ENCODE peak calls at places on chromosomes 5 and 9, in eight cellular contexts. Z, R, P, S, U, D, Y and W are unnamed samples.

GRCh38 chr5:119453045-119453383 is 717 bp downstream of the HSD17B4 start:
- DNase-seq in R (no peak), P (no peak), Z (no peak), S (peak; percentile 38), U (no peak), D (no peak), Y (no peak), W (peak; percentile 66)

GRCh38 chr5:124124711-124125229 is 612.8 kb downstream of the CSNK1G3 start:
- DNase-seq in U (no peak), P (no peak), R (no peak), D (peak; percentile 13), S (peak; percentile 0), Y (no peak), Z (no peak), W (no peak)

GRCh38 chr5:35438288-35438687 is 179.4 kb upstream of the SPEF2 start:
- DNase-seq in U (no peak), D (no peak), P (no peak), S (no peak), Y (no peak), R (no peak), Z (no peak), W (no peak)

GRCh38 chr5:98341038-98341710 is 432.3 kb upstream of the RGMB start:
- DNase-seq in R (no peak), S (peak; percentile 99), P (no peak), D (peak; percentile 77), U (no peak), Z (no peak), Y (no peak), W (peak; percentile 94)

GRCh38 chr5:130138406-130139060 is 234.3 kb downstream of the CHSY3 start:
- DNase-seq in P (no peak), Z (no peak), D (no peak), R (no peak), S (no peak), U (no peak), Y (no peak), W (peak; percentile 69)

GRCh38 chr9:19371942-19372341 is 8.1 kb downstream of the RPS6 start:
- DNase-seq in Y (no peak), S (no peak), R (no peak), U (no peak), Z (no peak), D (no peak), P (no peak), W (no peak)

GRCh38 chr5:148858547-148858946 is 32.1 kb downstream of the ADRB2 start:
- DNase-seq in U (no peak), R (no peak), S (no peak), P (no peak), Z (no peak), D (no peak), Y (no peak), W (no peak)

GRCh38 chr5:43514471-43514815 is 505 bp downstream of the C5orf34 start:
- DNase-seq in S (peak; percentile 87), P (no peak), U (no peak), Y (no peak), D (peak; percentile 94), Z (no peak), R (no peak), W (peak; percentile 71)

GRCh38 chr9:99127372-99128132 is 22.6 kb downstream of the TGFBR1 start:
- DNase-seq in S (peak; percentile 82), U (no peak), P (no peak), Z (no peak), Y (no peak), R (no peak), D (no peak), W (peak; percentile 65)

GRCh38 chr5:126857472-126858410 is 80.8 kb downstream of the LMNB1 start:
- DNase-seq in S (peak; percentile 35), U (no peak), P (no peak), Z (no peak), Y (no peak), R (no peak), D (peak; percentile 87), W (peak; percentile 60)

GRCh38 chr5:137051165-137051564 is 448.0 kb downstream of the SPOCK1 start:
- DNase-seq in D (peak; percentile 85), Z (no peak), Y (no peak), U (no peak), S (peak; percentile 11), P (no peak), R (no peak), W (peak; percentile 46)
- TF ChIP-seq CTCF in D (peak; percentile 20), Z (no peak), Y (no peak), U (peak; percentile 23), S (peak; percentile 49), P (peak; percentile 39), R (peak; percentile 60), W (peak; percentile 52)

DNA sequence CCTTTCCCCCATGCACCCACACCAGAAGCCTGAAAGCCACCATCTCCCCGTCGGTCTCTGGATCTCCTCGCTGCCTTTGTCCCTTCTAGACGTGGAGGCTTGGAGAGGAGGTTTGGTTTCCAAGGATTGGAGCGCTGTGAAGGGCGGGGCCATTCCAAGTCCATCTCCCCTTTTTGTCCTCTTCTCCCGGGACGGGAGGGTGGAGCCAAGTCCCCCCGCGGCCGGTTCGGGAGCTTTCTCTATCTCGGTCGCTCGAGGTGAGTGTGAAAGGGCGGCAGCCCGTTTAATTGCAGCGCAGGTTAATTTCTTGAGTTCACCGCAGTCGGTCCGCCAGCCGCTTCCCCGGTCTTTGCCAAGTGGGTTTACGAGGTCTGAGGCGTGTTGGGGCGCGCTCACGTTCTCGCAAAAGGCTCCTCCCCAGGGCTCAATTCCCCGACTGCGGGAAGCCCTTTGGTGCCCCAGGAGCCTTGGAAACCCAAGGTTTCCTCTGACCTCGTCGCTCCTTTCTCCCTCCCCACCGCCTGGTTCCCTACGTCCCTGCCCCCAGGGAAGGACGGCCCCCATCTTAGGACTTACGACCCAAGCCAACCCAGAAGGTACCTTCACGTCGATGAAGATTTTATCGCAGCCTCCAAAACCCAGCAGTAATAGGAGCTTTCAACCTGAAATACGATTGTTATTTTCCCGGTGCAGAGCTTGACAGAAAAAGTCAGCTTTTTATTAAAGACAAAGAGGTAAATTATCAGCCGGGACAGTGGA is 2.8 kb upstream of the ZNF462 start:
- DNase-seq in Z (peak; percentile 34), D (no peak), R (peak; percentile 28), Y (no peak), S (no peak), P (peak; percentile 39), U (no peak), W (no peak)
- TF ChIP-seq CTCF in Z (no peak), D (no peak), R (no peak), Y (no peak), S (no peak), P (no peak), U (no peak), W (no peak)

GRCh38 chr5:103258368-103258956 is at the start of gene MACIR:
- DNase-seq in Y (peak; percentile 94), U (peak; percentile 74), S (peak; percentile 95), R (peak; percentile 98), D (peak; percentile 97), P (peak; percentile 92), Z (peak; percentile 97), W (peak; percentile 96)
- TF ChIP-seq CTCF in Y (no peak), U (peak; percentile 11), S (no peak), R (peak; percentile 36), D (no peak), P (no peak), Z (no peak), W (peak; percentile 1)

DNA sequence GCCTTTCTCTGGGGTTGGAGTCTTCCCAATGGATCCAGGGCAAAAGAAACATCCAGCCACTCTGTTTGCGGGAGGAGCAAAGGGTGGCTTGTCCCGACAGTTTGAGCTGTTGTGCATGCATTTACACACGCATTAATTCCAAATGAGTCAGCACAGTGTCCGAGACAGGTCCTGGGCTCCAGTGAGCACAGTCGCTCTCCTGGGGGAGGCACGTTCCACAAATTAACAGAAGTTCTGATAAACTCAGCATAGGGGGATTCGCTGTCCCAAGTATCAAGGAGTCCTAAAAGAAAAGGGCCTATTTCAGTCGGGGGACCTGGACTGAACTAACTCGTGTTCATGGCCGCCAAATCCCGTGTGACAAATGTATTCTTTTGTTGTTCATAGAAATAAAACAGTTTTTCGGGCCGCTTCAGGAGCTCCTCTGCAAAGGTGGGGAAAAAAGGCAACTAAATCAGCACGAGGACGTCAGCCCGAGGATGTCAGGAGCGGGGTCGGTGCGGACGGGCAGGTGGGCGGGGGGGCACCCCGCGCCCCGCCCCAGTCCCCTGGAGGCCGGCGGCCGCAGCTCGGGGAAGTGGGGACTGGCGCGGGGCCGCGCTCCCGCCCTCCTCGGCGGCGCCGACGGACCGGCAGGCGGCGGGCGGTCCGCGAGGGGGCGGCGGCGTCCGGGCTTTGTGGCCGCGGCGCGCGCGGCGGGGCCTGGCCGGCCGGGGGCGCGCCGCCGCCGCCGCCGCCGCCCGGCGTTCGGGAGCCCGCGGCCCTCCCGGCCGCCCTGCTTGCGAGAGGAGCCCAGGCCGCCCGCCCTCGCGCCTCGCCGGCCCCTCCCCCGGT is at the start of gene MSANTD3:
- DNase-seq in R (peak; percentile 74), P (peak; percentile 61), D (peak; percentile 96), Z (peak; percentile 69), Y (no peak), U (no peak), S (peak; percentile 76), W (peak; percentile 21)
- TF ChIP-seq CTCF in R (peak; percentile 41), P (peak; percentile 20), D (no peak), Z (peak; percentile 32), Y (no peak), U (peak; percentile 16), S (peak; percentile 31), W (no peak)

DNA sequence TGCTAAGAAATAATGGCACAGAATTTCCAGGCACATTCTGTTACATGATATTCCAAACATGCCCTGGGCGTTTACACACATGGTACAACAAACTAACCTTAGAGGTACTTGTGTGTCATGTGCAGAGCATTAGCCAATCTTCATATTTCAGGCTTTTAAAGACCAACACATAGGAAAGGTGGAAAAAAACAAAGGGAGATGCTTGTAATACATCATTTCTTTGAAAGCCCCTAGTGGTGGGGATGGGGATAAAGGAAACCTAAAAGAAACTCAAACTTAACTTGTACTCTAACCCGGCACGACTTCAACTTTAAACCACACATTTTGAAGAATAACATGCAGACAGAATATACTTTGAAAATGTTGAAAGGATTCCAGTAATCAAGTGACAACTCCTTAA is 133.6 kb downstream of the PTPRD start:
- DNase-seq in Z (no peak), D (no peak), R (no peak), Y (no peak), S (no peak), P (no peak), U (no peak), W (no peak)
- TF ChIP-seq CTCF in Z (no peak), D (peak; percentile 8), R (no peak), Y (no peak), S (no peak), P (peak; percentile 64), U (no peak), W (peak; percentile 31)

GRCh38 chr5:9761706-9762105 is 131.6 kb upstream of the TAS2R1 start:
- DNase-seq in D (no peak), S (no peak), Y (no peak), U (no peak), P (no peak), Z (no peak), R (no peak), W (peak; percentile 28)

GRCh38 chr5:9765421-9765820 is 135.3 kb upstream of the TAS2R1 start:
- DNase-seq in R (no peak), Y (no peak), P (no peak), D (no peak), U (no peak), Z (no peak), S (peak; percentile 93), W (peak; percentile 11)

GRCh38 chr5:9771079-9771478 is 140.9 kb upstream of the TAS2R1 start:
- DNase-seq in D (no peak), Z (no peak), P (no peak), Y (no peak), S (no peak), R (no peak), U (no peak), W (no peak)

GRCh38 chr5:9766581-9766980 is 136.4 kb upstream of the TAS2R1 start:
- DNase-seq in R (no peak), D (no peak), Y (no peak), Z (no peak), S (peak; percentile 81), U (no peak), P (no peak), W (peak; percentile 28)
- TF ChIP-seq CTCF in R (no peak), D (peak; percentile 25), Y (no peak), Z (no peak), S (peak; percentile 36), U (no peak), P (no peak), W (peak; percentile 26)